ENCODE peak calls at places on chromosome 1, in five cellular contexts. One of them, this sample, is unnamed.

GRCh38 chr1:185825556-185825955 is 91.4 kb downstream of the HMCN1 start:
- DNase-seq in activated T-helper 1 cell treated with anti-CD3 and anti-CD28 coated beads, Interleukin-12 subunit alpha, Interleukin-12 subunit beta, Interleukin-2, Interleukin-4 antibody, amounts not matched to agents 30 ng/mL and 10 ng/mL and 1 ng/mL, durations not matched to agents 14 hours and 24 hours and 36 hours: no peak
- DNase-seq in fibroblast of gingiva: peak; percentile 46
- DNase-seq in left lung: no peak
- DNase-seq in hepatocyte: no peak
- DNase-seq in this sample: peak; percentile 40

GRCh38 chr1:37752583-37753471 is 12.1 kb downstream of the EPHA10 start:
- DNase-seq in activated T-helper 1 cell treated with anti-CD3 and anti-CD28 coated beads, Interleukin-12 subunit alpha, Interleukin-12 subunit beta, Interleukin-2, Interleukin-4 antibody, amounts not matched to agents 30 ng/mL and 10 ng/mL and 1 ng/mL, durations not matched to agents 14 hours and 24 hours and 36 hours: no peak
- DNase-seq in fibroblast of gingiva: no peak
- DNase-seq in left lung: peak; percentile 84
- DNase-seq in hepatocyte: peak; percentile 75
- DNase-seq in this sample: no peak

GRCh38 chr1:94094466-94095111 is 26.4 kb downstream of the ABCA4 start:
- DNase-seq in activated T-helper 1 cell treated with anti-CD3 and anti-CD28 coated beads, Interleukin-12 subunit alpha, Interleukin-12 subunit beta, Interleukin-2, Interleukin-4 antibody, amounts not matched to agents 30 ng/mL and 10 ng/mL and 1 ng/mL, durations not matched to agents 14 hours and 24 hours and 36 hours: no peak
- DNase-seq in fibroblast of gingiva: peak; percentile 86
- DNase-seq in left lung: no peak
- DNase-seq in hepatocyte: peak; percentile 47
- DNase-seq in this sample: peak; percentile 96

GRCh38 chr1:234554478-234555311 is 55.3 kb downstream of the IRF2BP2 start:
- DNase-seq in activated T-helper 1 cell treated with anti-CD3 and anti-CD28 coated beads, Interleukin-12 subunit alpha, Interleukin-12 subunit beta, Interleukin-2, Interleukin-4 antibody, amounts not matched to agents 30 ng/mL and 10 ng/mL and 1 ng/mL, durations not matched to agents 14 hours and 24 hours and 36 hours: no peak
- DNase-seq in fibroblast of gingiva: no peak
- DNase-seq in left lung: no peak
- DNase-seq in hepatocyte: no peak
- DNase-seq in this sample: peak; percentile 14

GRCh38 chr1:94019327-94019726 is 101.6 kb downstream of the ABCA4 start:
- DNase-seq in activated T-helper 1 cell treated with anti-CD3 and anti-CD28 coated beads, Interleukin-12 subunit alpha, Interleukin-12 subunit beta, Interleukin-2, Interleukin-4 antibody, amounts not matched to agents 30 ng/mL and 10 ng/mL and 1 ng/mL, durations not matched to agents 14 hours and 24 hours and 36 hours: no peak
- DNase-seq in fibroblast of gingiva: no peak
- DNase-seq in left lung: no peak
- DNase-seq in hepatocyte: no peak
- DNase-seq in this sample: no peak

GRCh38 chr1:225776294-225776693 is 1.3 kb upstream of the SRP9 start:
- DNase-seq in activated T-helper 1 cell treated with anti-CD3 and anti-CD28 coated beads, Interleukin-12 subunit alpha, Interleukin-12 subunit beta, Interleukin-2, Interleukin-4 antibody, amounts not matched to agents 30 ng/mL and 10 ng/mL and 1 ng/mL, durations not matched to agents 14 hours and 24 hours and 36 hours: no peak
- DNase-seq in fibroblast of gingiva: no peak
- DNase-seq in left lung: no peak
- DNase-seq in hepatocyte: no peak
- DNase-seq in this sample: no peak

GRCh38 chr1:183879966-183880365 is 75.0 kb downstream of the RGL1 start:
- DNase-seq in activated T-helper 1 cell treated with anti-CD3 and anti-CD28 coated beads, Interleukin-12 subunit alpha, Interleukin-12 subunit beta, Interleukin-2, Interleukin-4 antibody, amounts not matched to agents 30 ng/mL and 10 ng/mL and 1 ng/mL, durations not matched to agents 14 hours and 24 hours and 36 hours: no peak
- DNase-seq in fibroblast of gingiva: no peak
- DNase-seq in left lung: no peak
- DNase-seq in hepatocyte: no peak
- DNase-seq in this sample: no peak

GRCh38 chr1:143698016-143698415 is 273.8 kb downstream of the FAM72C start:
- DNase-seq in activated T-helper 1 cell treated with anti-CD3 and anti-CD28 coated beads, Interleukin-12 subunit alpha, Interleukin-12 subunit beta, Interleukin-2, Interleukin-4 antibody, amounts not matched to agents 30 ng/mL and 10 ng/mL and 1 ng/mL, durations not matched to agents 14 hours and 24 hours and 36 hours: no peak
- DNase-seq in fibroblast of gingiva: no peak
- DNase-seq in left lung: no peak
- DNase-seq in hepatocyte: no peak
- DNase-seq in this sample: no peak

GRCh38 chr1:229629251-229629650 is 3.2 kb downstream of the URB2 start:
- DNase-seq in activated T-helper 1 cell treated with anti-CD3 and anti-CD28 coated beads, Interleukin-12 subunit alpha, Interleukin-12 subunit beta, Interleukin-2, Interleukin-4 antibody, amounts not matched to agents 30 ng/mL and 10 ng/mL and 1 ng/mL, durations not matched to agents 14 hours and 24 hours and 36 hours: no peak
- DNase-seq in fibroblast of gingiva: no peak
- DNase-seq in left lung: no peak
- DNase-seq in hepatocyte: no peak
- DNase-seq in this sample: peak; percentile 35

GRCh38 chr1:110436635-110437034 is 14.3 kb upstream of the PROK1 start:
- DNase-seq in activated T-helper 1 cell treated with anti-CD3 and anti-CD28 coated beads, Interleukin-12 subunit alpha, Interleukin-12 subunit beta, Interleukin-2, Interleukin-4 antibody, amounts not matched to agents 30 ng/mL and 10 ng/mL and 1 ng/mL, durations not matched to agents 14 hours and 24 hours and 36 hours: no peak
- DNase-seq in fibroblast of gingiva: no peak
- DNase-seq in left lung: no peak
- DNase-seq in hepatocyte: peak; percentile 59
- DNase-seq in this sample: no peak

GRCh38 chr1:94808682-94809081 is 11.5 kb upstream of the SLC44A3 start:
- DNase-seq in activated T-helper 1 cell treated with anti-CD3 and anti-CD28 coated beads, Interleukin-12 subunit alpha, Interleukin-12 subunit beta, Interleukin-2, Interleukin-4 antibody, amounts not matched to agents 30 ng/mL and 10 ng/mL and 1 ng/mL, durations not matched to agents 14 hours and 24 hours and 36 hours: no peak
- DNase-seq in fibroblast of gingiva: no peak
- DNase-seq in left lung: no peak
- DNase-seq in hepatocyte: no peak
- DNase-seq in this sample: no peak

GRCh38 chr1:12407050-12407961 is 177.5 kb downstream of the VPS13D start:
- DNase-seq in activated T-helper 1 cell treated with anti-CD3 and anti-CD28 coated beads, Interleukin-12 subunit alpha, Interleukin-12 subunit beta, Interleukin-2, Interleukin-4 antibody, amounts not matched to agents 30 ng/mL and 10 ng/mL and 1 ng/mL, durations not matched to agents 14 hours and 24 hours and 36 hours: no peak
- DNase-seq in fibroblast of gingiva: peak; percentile 65
- DNase-seq in left lung: no peak
- DNase-seq in hepatocyte: peak; percentile 62
- DNase-seq in this sample: peak; percentile 72